ENCODE peak calls at places on chromosome 16, in six cellular contexts. N is cardiac fibroblast, J is AG10803, Y is PC-3, S is left lung, U is uterus. E is an unnamed sample.
A peak's percentile ranks its signal among the peaks of the same experiment; 100 is the strongest.

GRCh38 chr16:31869511-31870201 is 4.0 kb upstream of the ZNF267 start:
- DNase-seq in U (no peak), J (peak; percentile 66), S (peak; percentile 84), Y (peak; percentile 69), N (peak; percentile 97), E (peak; percentile 89)

GRCh38 chr16:80092686-80093085 is 448.1 kb upstream of the DYNLRB2 start:
- DNase-seq in N (no peak), S (no peak), J (peak; percentile 45), Y (no peak), U (no peak), E (no peak)

GRCh38 chr16:64545769-64546168 is 576.1 kb downstream of the CDH11 start:
- DNase-seq in S (no peak), N (peak; percentile 20), J (no peak), U (no peak), Y (peak; percentile 53), E (no peak)

GRCh38 chr16:4372578-4373355 is 1.1 kb downstream of the VASN start:
- DNase-seq in S (no peak), Y (peak; percentile 67), N (peak; percentile 84), U (peak; percentile 80), J (peak; percentile 90), E (peak; percentile 56)

GRCh38 chr16:30667361-30667905 is 9.2 kb downstream of the FBRS start:
- DNase-seq in N (no peak), J (no peak), S (no peak), Y (no peak), U (no peak), E (no peak)

GRCh38 chr16:87235810-87236515 is 81.2 kb downstream of the C16orf95 start:
- DNase-seq in U (no peak), N (no peak), S (no peak), J (no peak), Y (no peak), E (no peak)

GRCh38 chr16:11280616-11281522 is at the start of gene PRM1:
- DNase-seq in J (no peak), S (no peak), Y (no peak), N (no peak), U (no peak), E (no peak)

GRCh38 chr16:79698341-79698753 is 97.8 kb upstream of the MAF start:
- DNase-seq in N (peak; percentile 76), U (peak; percentile 36), J (no peak), S (no peak), Y (no peak), E (peak; percentile 5)

GRCh38 chr16:252366-253337 is 18.0 kb downstream of the FAM234A start:
- DNase-seq in S (no peak), Y (no peak), U (no peak), N (no peak), J (no peak), E (no peak)

GRCh38 chr16:30541502-30542329 is 7.1 kb upstream of the ZNF747 start:
- DNase-seq in S (no peak), U (no peak), N (peak; percentile 79), J (peak; percentile 42), Y (peak; percentile 13), E (peak; percentile 80)

GRCh38 chr16:11349599-11350276 is 4.5 kb downstream of the RMI2 start:
- DNase-seq in S (peak; percentile 76), J (peak; percentile 86), Y (peak; percentile 75), U (peak; percentile 47), N (peak; percentile 82), E (peak; percentile 79)

GRCh38 chr16:30858111-30858495 is 35.8 kb downstream of the BCL7C start:
- DNase-seq in N (no peak), S (no peak), Y (no peak), J (no peak), U (no peak), E (no peak)

GRCh38 chr16:81778861-81779539 is at the start of gene PLCG2:
- DNase-seq in Y (peak; percentile 65), U (peak; percentile 47), J (no peak), S (peak; percentile 87), N (peak; percentile 22), E (peak; percentile 16)

GRCh38 chr16:54602666-54603065 is 316.1 kb upstream of the IRX3 start:
- DNase-seq in Y (no peak), S (no peak), J (peak; percentile 65), U (no peak), N (no peak), E (no peak)

GRCh38 chr16:86991679-86992078 is 325.5 kb downstream of the C16orf95 start:
- DNase-seq in S (no peak), J (no peak), Y (peak; percentile 56), U (no peak), N (peak; percentile 44), E (no peak)

GRCh38 chr16:31467151-31467550 is 4.8 kb upstream of the TGFB1I1 start:
- DNase-seq in S (no peak), Y (no peak), J (peak; percentile 43), U (no peak), N (peak; percentile 56), E (peak; percentile 45)

GRCh38 chr16:81601008-81601428 is 156.4 kb downstream of the CMIP start:
- DNase-seq in Y (peak; percentile 60), J (peak; percentile 54), U (no peak), S (no peak), N (peak; percentile 56), E (peak; percentile 64)

GRCh38 chr16:63410594-63410993 is 1374.4 kb upstream of the CDH8 start:
- DNase-seq in U (no peak), S (no peak), N (no peak), J (no peak), Y (no peak), E (no peak)

GRCh38 chr16:80670170-80670865 is 129.5 kb downstream of the DYNLRB2 start:
- DNase-seq in U (no peak), J (no peak), N (no peak), S (no peak), Y (no peak), E (no peak)

GRCh38 chr16:66510711-66511614 is 39.0 kb downstream of the TK2 start:
- DNase-seq in S (no peak), N (no peak), U (peak; percentile 33), Y (peak; percentile 46), J (no peak), E (no peak)

GRCh38 chr16:87945351-87946042 is 5.7 kb upstream of the BANP start:
- DNase-seq in J (peak; percentile 40), U (peak; percentile 62), N (peak; percentile 69), S (peak; percentile 89), Y (peak; percentile 93), E (peak; percentile 86)

GRCh38 chr16:23030001-23030400 is 119.3 kb downstream of the USP31 start:
- DNase-seq in Y (no peak), S (no peak), U (no peak), N (no peak), J (no peak), E (no peak)

GRCh38 chr16:57994778-57995177 is 5.7 kb downstream of the ZNF319 start:
- DNase-seq in Y (peak; percentile 37), J (peak; percentile 31), U (no peak), S (peak; percentile 80), N (peak; percentile 58), E (peak; percentile 50)

GRCh38 chr16:89593841-89594240 is 18.3 kb downstream of the CPNE7 start:
- DNase-seq in U (no peak), J (no peak), N (no peak), S (no peak), Y (no peak), E (no peak)

GRCh38 chr16:30046178-30046577 is 15.1 kb upstream of the TLCD3B start:
- DNase-seq in N (no peak), J (no peak), U (no peak), Y (no peak), S (no peak), E (no peak)

GRCh38 chr16:82735696-82736095 is 108.9 kb downstream of the CDH13 start:
- DNase-seq in U (no peak), N (no peak), S (no peak), Y (no peak), J (peak; percentile 78), E (peak; percentile 42)

GRCh38 chr16:76748698-76749097 is 442.3 kb upstream of the MON1B start:
- DNase-seq in S (no peak), Y (no peak), N (no peak), J (no peak), U (no peak), E (no peak)

GRCh38 chr16:24069036-24069590 is 187.0 kb upstream of the CACNG3 start:
- DNase-seq in N (no peak), U (no peak), J (no peak), S (no peak), Y (no peak), E (no peak)
- H3K4me3 ChIP-seq in N (no peak overlapping the region), U (no peak overlapping the region), J (no peak overlapping the region), S (no peak overlapping the region), Y (no peak overlapping the region), E (no peak overlapping the region)

DNA sequence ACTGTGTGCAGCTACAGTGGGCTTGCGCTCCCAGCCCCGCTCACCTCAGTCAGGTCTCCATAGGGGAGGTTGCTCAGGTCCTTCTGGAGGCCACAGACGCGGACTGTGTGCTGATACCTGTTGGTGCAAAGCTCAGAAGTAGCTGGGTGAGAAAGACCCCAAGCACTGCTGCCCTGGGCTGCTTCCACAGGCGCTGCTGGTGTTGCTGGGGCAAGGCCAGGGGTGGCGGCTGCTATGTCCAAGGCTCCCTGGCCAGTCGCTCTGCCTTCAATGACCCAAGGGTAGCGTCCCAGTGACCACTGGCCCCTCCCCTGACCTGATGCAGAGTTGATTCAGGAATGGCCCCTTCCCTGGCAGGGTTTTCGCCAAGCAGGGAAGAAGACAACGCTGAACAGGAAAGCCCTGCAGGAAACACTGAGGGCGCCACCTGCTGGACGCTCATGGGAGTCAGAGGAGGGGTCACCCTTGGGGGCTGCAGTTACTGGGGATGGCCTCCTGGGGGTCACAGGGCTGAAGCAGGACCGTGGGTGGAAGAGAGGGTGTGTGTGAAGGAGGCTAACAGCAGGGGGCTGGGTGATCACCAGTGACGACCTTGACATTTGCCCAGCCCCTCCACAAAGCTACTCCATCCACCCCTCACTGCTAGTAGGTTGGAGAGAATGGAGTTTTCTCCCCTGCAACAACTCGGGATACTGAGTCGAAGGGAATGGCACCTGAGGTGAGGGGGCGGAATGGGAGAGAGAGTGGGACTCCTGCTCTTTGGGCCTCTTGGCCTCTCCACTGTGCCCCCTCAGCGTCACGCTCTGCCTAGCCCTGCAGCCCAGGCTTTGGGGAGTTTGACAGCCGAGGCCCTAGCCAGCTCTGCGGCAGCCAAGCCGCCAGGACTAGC is 38.3 kb downstream of the ABCC12 start:
- DNase-seq in U (no peak), Y (peak; percentile 56), N (peak; percentile 62), J (no peak), S (no peak), E (peak; percentile 60)
- TF ChIP-seq CTCF in U (no peak), Y (peak; percentile 85), N (peak; percentile 92), J (peak; percentile 61), S (peak; percentile 41), E (peak; percentile 75)

DNA sequence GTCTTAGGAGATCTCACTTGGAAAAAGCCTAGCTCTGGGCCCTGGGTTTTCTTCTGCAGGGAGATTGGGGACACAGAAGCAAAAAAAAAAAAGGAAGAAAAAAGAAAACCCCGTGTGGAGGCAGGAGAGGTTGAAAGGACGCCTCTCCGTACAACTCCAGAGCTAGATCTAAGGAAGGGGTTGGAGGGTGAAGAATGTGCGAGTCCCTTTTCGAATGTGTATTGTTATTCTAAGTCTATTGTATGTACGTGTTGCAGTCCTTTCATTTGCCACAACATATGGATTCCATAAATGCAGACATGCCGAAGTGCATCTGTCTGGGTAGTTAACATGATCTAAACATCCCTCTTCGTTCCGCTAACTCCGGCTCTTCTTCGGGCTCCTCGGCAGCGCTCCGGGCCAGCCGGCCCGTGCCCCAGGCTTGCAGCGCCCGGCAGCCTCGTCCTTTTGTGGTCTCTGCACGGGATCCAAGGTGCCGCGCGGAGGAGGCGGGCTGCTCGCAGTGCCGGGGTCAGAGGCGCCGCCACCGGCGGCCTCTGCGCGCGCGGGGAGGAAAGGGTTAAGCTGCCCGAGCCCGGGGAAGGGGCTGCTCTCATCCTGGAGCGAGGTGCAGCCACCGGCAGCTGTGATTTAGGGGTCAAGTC is 14.8 kb upstream of the ZFHX3 start:
- DNase-seq in N (peak; percentile 47), J (no peak), S (no peak), Y (no peak), U (no peak), E (no peak)
- H3K4me3 ChIP-seq in N (no peak overlapping the region), J (peak overlapping the region; percentile 35), S (no peak overlapping the region), Y (no peak overlapping the region), U (no peak overlapping the region), E (no peak overlapping the region)

GRCh38 chr16:47694543-47694942 is 233.4 kb downstream of the PHKB start:
- DNase-seq in U (no peak), N (no peak), J (no peak), S (no peak), Y (no peak), E (no peak)
- TF ChIP-seq CTCF in U (no peak), N (no peak), J (no peak), S (no peak), Y (no peak), E (no peak)